ENCODE peak calls at places on chromosome 6, in eight cellular contexts. V is CD8-positive, alpha-beta memory T cell; D is stimulated activated naive CD8-positive, alpha-beta T cell treated with anti-CD3 and anti-CD28 coated beads, Interleukin-15, Interleukin-2, amounts not matched to agents 100 U/mL and 50 U/mL, for 24 hours; E is iPS DF 6.9; U is HEK293T; L is OCI-LY7; H is cardiac muscle cell; T is GM12892. F is an unnamed sample.

GRCh38 chr6:12577124-12577845 is 139.3 kb upstream of the PHACTR1 start:
- DNase-seq in V (no peak), D (no peak), E (no peak), U (no peak), L (no peak), H (peak; percentile 14), T (no peak), F (no peak)

GRCh38 chr6:39917981-39918380 is 16.3 kb downstream of the MOCS1 start:
- DNase-seq in V (no peak), D (no peak), E (no peak), U (no peak), L (no peak), H (no peak), T (no peak), F (no peak)

GRCh38 chr6:166925141-166925996 is 31.0 kb downstream of the RNASET2 start:
- DNase-seq in V (no peak), D (no peak), E (no peak), U (no peak), L (no peak), H (no peak), T (no peak), F (no peak)

GRCh38 chr6:85923013-85923430 is 280.3 kb upstream of the SYNCRIP start:
- DNase-seq in V (no peak), D (no peak), E (peak; percentile 31), U (peak; percentile 37), L (peak; percentile 44), H (peak; percentile 74), T (no peak), F (no peak)

GRCh38 chr6:148561629-148562028 is 185.2 kb upstream of the UST start:
- DNase-seq in V (no peak), D (no peak), E (no peak), U (no peak), L (no peak), H (no peak), T (no peak), F (no peak)

GRCh38 chr6:78611886-78612480 is 255.4 kb upstream of the IRAK1BP1 start:
- DNase-seq in V (no peak), D (no peak), E (no peak), U (peak; percentile 8), L (peak; percentile 33), H (peak; percentile 14), T (no peak), F (no peak)

GRCh38 chr6:29596381-29596900 is 11.5 kb downstream of the OR2H2 start:
- DNase-seq in V (no peak), D (no peak), E (no peak), U (no peak), L (no peak), H (no peak), T (no peak), F (no peak)

GRCh38 chr6:38078671-38079070 is 259.1 kb downstream of the ZFAND3 start:
- DNase-seq in V (no peak), D (no peak), E (no peak), U (no peak), L (no peak), H (no peak), T (no peak), F (no peak)

GRCh38 chr6:124197148-124197547 is 393.5 kb downstream of the NKAIN2 start:
- DNase-seq in V (no peak), D (no peak), E (no peak), U (no peak), L (no peak), H (no peak), T (no peak), F (no peak)

GRCh38 chr6:110513001-110513400 is 36.6 kb upstream of the SLC22A16 start:
- DNase-seq in V (no peak), D (no peak), E (no peak), U (no peak), L (no peak), H (no peak), T (no peak), F (no peak)

GRCh38 chr6:7219310-7219709 is 93.7 kb downstream of the SSR1 start:
- DNase-seq in V (no peak), D (peak; percentile 60), E (no peak), U (no peak), L (no peak), H (no peak), T (no peak), F (peak; percentile 65)

GRCh38 chr6:136158398-136158797 is 91.7 kb downstream of the MTFR2 start:
- DNase-seq in V (no peak), D (no peak), E (no peak), U (no peak), L (no peak), H (peak; percentile 18), T (no peak), F (peak; percentile 4)

GRCh38 chr6:72826744-72827438 is 205.0 kb downstream of the KCNQ5 start:
- DNase-seq in V (no peak), D (no peak), E (no peak), U (no peak), L (no peak), H (no peak), T (no peak), F (no peak)

GRCh38 chr6:136717297-136717990 is 74.8 kb downstream of the MAP3K5 start:
- DNase-seq in V (no peak), D (no peak), E (no peak), U (no peak), L (peak; percentile 72), H (no peak), T (no peak), F (no peak)

GRCh38 chr6:31158863-31159855 is 770 bp downstream of the TCF19 start:
- DNase-seq in V (peak; percentile 13), D (peak; percentile 55), E (no peak), U (peak; percentile 41), L (peak; percentile 60), H (no peak), T (no peak), F (no peak)

GRCh38 chr6:119829006-119829405 is 479.4 kb upstream of the MAN1A1 start:
- DNase-seq in V (no peak), D (no peak), E (no peak), U (no peak), L (no peak), H (no peak), T (no peak), F (no peak)

GRCh38 chr6:31729979-31730630 is 1.0 kb upstream of the DDAH2 start:
- DNase-seq in V (peak; percentile 64), D (peak; percentile 82), E (no peak), U (peak; percentile 91), L (peak; percentile 82), H (peak; percentile 97), T (peak; percentile 69), F (peak; percentile 58)

GRCh38 chr6:41033776-41034175 is 5.2 kb downstream of the UNC5CL start:
- DNase-seq in V (no peak), D (no peak), E (no peak), U (no peak), L (no peak), H (no peak), T (no peak), F (no peak)

GRCh38 chr6:149924933-149925252 is 2.0 kb upstream of the RAET1G start:
- DNase-seq in V (no peak), D (no peak), E (no peak), U (no peak), L (no peak), H (no peak), T (no peak), F (no peak)

GRCh38 chr6:21949211-21949801 is 347.5 kb downstream of the PRL start:
- DNase-seq in V (no peak), D (no peak), E (no peak), U (no peak), L (no peak), H (no peak), T (no peak), F (no peak)

GRCh38 chr6:1713016-1713600 is 103.4 kb downstream of the FOXC1 start:
- DNase-seq in V (no peak), D (no peak), E (no peak), U (no peak), L (no peak), H (no peak), T (no peak), F (no peak)

GRCh38 chr6:2797564-2798014 is 32.4 kb downstream of the WRNIP1 start:
- DNase-seq in V (no peak), D (no peak), E (no peak), U (no peak), L (no peak), H (no peak), T (no peak), F (no peak)

GRCh38 chr6:148700713-148701392 is 46.0 kb upstream of the UST start:
- DNase-seq in V (no peak), D (no peak), E (no peak), U (no peak), L (no peak), H (no peak), T (peak; percentile 26), F (no peak)

GRCh38 chr6:134111062-134111677 is 58.7 kb upstream of the SLC2A12 start:
- DNase-seq in V (peak; percentile 13), D (peak; percentile 29), E (peak; percentile 39), U (peak; percentile 77), L (peak; percentile 72), H (peak; percentile 68), T (peak; percentile 32), F (no peak)

GRCh38 chr6:141413196-141413595 is 719.5 kb upstream of the GJE1 start:
- DNase-seq in V (no peak), D (no peak), E (no peak), U (no peak), L (no peak), H (peak; percentile 59), T (no peak), F (no peak)

GRCh38 chr6:108492131-108492766 is 68.5 kb upstream of the FOXO3 start:
- DNase-seq in V (no peak), D (no peak), E (no peak), U (peak; percentile 25), L (peak; percentile 49), H (peak; percentile 22), T (no peak), F (no peak)

GRCh38 chr6:152170702-152171667 is 363.5 kb downstream of the ESR1 start:
- DNase-seq in V (peak; percentile 29), D (peak; percentile 44), E (no peak), U (no peak), L (no peak), H (no peak), T (peak; percentile 17), F (no peak)

F was measured in gastrocnemius medialis.